ENCODE peak calls at places on chromosomes 7 and 10, in nine cellular contexts. S is fibroblast of pulmonary artery; B is C1 segment of cervical spinal cord; Z is ACHN; M is heart left ventricle; G is thoracic aorta; K is effector memory CD8-positive, alpha-beta T cell; J is upper lobe of right lung; H is LoVo. C is an unnamed sample.

GRCh38 chr10:118809821-118810220 is 55.1 kb upstream of the CACUL1 start:
- DNase-seq in S (no peak), B (no peak), Z (no peak), M (no peak), G (no peak), K (no peak), J (peak), H (no peak), C (no peak)

GRCh38 chr10:78944658-78945333 is 124.0 kb upstream of the ZMIZ1 start:
- DNase-seq in S (peak), B (no peak), Z (no peak), M (no peak), G (no peak), K (no peak), J (no peak), H (no peak), C (no peak)

GRCh38 chr10:71618176-71618575 is 101.4 kb downstream of the C10orf105 start:
- DNase-seq in S (no peak), B (no peak), Z (no peak), M (no peak), G (no peak), K (no peak), J (no peak), H (no peak), C (no peak)

GRCh38 chr7:21617916-21618390 is 75.1 kb downstream of the DNAH11 start:
- DNase-seq in S (peak), B (no peak), Z (peak), M (peak), G (peak), K (no peak), J (no peak), H (peak), C (no peak)

GRCh38 chr10:10794056-10794455 is 223.6 kb upstream of the CELF2 start:
- DNase-seq in S (no peak), B (no peak), Z (no peak), M (no peak), G (no peak), K (no peak), J (no peak), H (peak), C (no peak)

GRCh38 chr7:13832346-13832745 is 157.1 kb downstream of the ETV1 start:
- DNase-seq in S (peak), B (no peak), Z (no peak), M (no peak), G (no peak), K (no peak), J (no peak), H (no peak), C (no peak)

GRCh38 chr7:39042706-39043105 is 65.0 kb downstream of the POU6F2 start:
- DNase-seq in S (no peak), B (no peak), Z (no peak), M (no peak), G (no peak), K (no peak), J (no peak), H (no peak), C (no peak)

GRCh38 chr10:17764142-17764541 is 12.1 kb downstream of the TMEM236 start:
- DNase-seq in S (no peak), B (no peak), Z (no peak), M (no peak), G (no peak), K (no peak), J (no peak), H (no peak), C (no peak)

GRCh38 chr7:17185690-17186070 is 112.8 kb upstream of the AHR start:
- DNase-seq in S (peak), B (no peak), Z (no peak), M (no peak), G (no peak), K (no peak), J (no peak), H (peak), C (no peak)

GRCh38 chr7:42311195-42311594 is 74.2 kb upstream of the GLI3 start:
- DNase-seq in S (no peak), B (no peak), Z (no peak), M (no peak), G (no peak), K (no peak), J (no peak), H (no peak), C (no peak)

GRCh38 chr7:25424113-25424512 is 195.8 kb upstream of the NPVF start:
- DNase-seq in S (no peak), B (no peak), Z (no peak), M (no peak), G (no peak), K (no peak), J (no peak), H (no peak), C (no peak)

C was measured in head of caudate nucleus.